ENCODE peak calls at places on chromosomes 12 and 14, in four cellular contexts. F is esophagus squamous epithelium, V is tibial nerve, G is Panc1. E is an unnamed sample.

GRCh38 chr12:90991952-90992465 is 12.8 kb downstream of the EPYC start:
- DNase-seq in G (no peak), V (no peak), F (no peak), E (no peak)

GRCh38 chr14:29321646-29322045 is 555.1 kb downstream of the FOXG1 start:
- DNase-seq in G (no peak), F (no peak), V (no peak), E (no peak)

GRCh38 chr14:95245334-95245733 is 74.4 kb downstream of the CLMN start:
- DNase-seq in F (no peak), G (no peak), V (no peak), E (no peak)

GRCh38 chr14:94975366-94975765 is 182.0 kb downstream of the DICER1 start:
- DNase-seq in G (no peak), V (no peak), F (no peak), E (no peak)

GRCh38 chr12:47377414-47378221 is 297.9 kb upstream of the AMIGO2 start:
- DNase-seq in V (peak; percentile 91), F (peak; percentile 13), G (no peak), E (peak; percentile 67)

GRCh38 chr12:57621497-57622292 is 10.5 kb downstream of the ARHGEF25 start:
- DNase-seq in G (no peak), V (no peak), F (no peak), E (peak; percentile 47)

GRCh38 chr14:68160779-68161546 is 341.4 kb downstream of the RAD51B start:
- DNase-seq in G (no peak), V (no peak), F (no peak), E (no peak)

GRCh38 chr14:77270361-77271112 is 469 bp downstream of the NGB start:
- DNase-seq in V (no peak), F (no peak), G (no peak), E (no peak)

GRCh38 chr14:61184117-61184516 is 97.0 kb downstream of the TMEM30B start:
- DNase-seq in V (no peak), G (no peak), F (no peak), E (no peak)

GRCh38 chr12:10331642-10332239 is 24.1 kb downstream of the KLRD1 start:
- DNase-seq in F (no peak), G (peak; percentile 32), V (no peak), E (no peak)

GRCh38 chr12:42962384-42962783 is 372.8 kb upstream of the PRICKLE1 start:
- DNase-seq in G (no peak), V (no peak), F (no peak), E (no peak)

GRCh38 chr12:12432373-12432772 is 75.5 kb downstream of the BORCS5 start:
- DNase-seq in F (no peak), V (no peak), G (no peak), E (no peak)

GRCh38 chr14:57833304-57833703 is 32.6 kb downstream of the SLC35F4 start:
- DNase-seq in F (no peak), G (peak; percentile 92), V (peak; percentile 16), E (no peak)

GRCh38 chr12:28759334-28759733 is 389.7 kb upstream of the FAR2 start:
- DNase-seq in G (no peak), F (no peak), V (no peak), E (no peak)

GRCh38 chr14:77859934-77860570 is 60.1 kb downstream of the ADCK1 start:
- DNase-seq in G (no peak), V (peak; percentile 23), F (no peak), E (no peak)

GRCh38 chr14:77707355-77707723 is 484 bp downstream of the ALKBH1 start:
- DNase-seq in G (peak; percentile 13), V (no peak), F (no peak), E (no peak)

GRCh38 chr14:105380656-105381210 is 17.6 kb upstream of the TEX22 start:
- DNase-seq in G (no peak), V (no peak), F (no peak), E (no peak)

GRCh38 chr12:118374126-118374725 is 1.5 kb upstream of the TAOK3 start:
- DNase-seq in G (no peak), V (no peak), F (no peak), E (no peak)

DNA sequence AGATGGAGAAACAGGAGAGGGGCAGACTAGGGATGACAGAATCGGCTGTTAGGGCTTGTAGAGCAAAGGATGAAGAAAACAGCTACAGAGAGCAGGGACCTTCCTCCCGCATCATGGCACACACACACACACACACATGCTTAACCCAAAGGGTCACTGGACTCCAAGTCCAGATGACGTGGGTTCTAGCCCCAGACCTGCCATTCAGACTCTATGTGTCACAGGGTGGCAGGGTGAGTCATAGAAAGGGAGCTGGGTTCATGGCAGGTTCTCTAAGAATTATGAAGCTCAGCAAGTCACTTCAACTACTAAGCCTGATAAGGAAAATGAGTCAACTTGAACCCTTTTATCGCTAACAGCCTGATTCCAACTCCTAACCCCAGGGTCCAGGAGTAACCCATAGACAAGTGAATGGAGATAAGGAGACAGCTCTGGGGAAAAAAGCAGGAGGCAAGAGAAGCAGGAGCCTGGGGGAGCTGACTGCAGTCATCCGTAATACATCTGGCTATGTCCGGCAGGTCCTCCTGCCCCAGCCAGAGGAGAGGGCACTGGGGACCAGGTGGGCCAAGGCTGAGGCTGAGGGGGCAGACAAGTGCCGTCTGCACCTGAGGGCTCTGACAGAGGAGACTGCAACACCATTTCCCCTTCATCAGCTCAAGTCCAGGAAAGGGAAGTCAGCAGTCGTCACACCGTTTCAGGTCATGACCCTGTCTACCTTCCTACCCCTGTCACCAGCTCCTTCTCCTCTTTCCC is 3.6 kb upstream of the TNFRSF1A start:
- DNase-seq in V (no peak), G (no peak), F (no peak), E (no peak)
- H3K4me1 ChIP-seq in V (peaks cover 36% of the 10 kb centered on the region), G (peaks cover 17% of the 10 kb centered on the region), F (peaks cover 64% of the 10 kb centered on the region), E (peaks cover 20% of the 10 kb centered on the region)

GRCh38 chr12:127928178-127928577 is 338.8 kb upstream of the TMEM132C start:
- DNase-seq in V (no peak), G (no peak), F (no peak), E (no peak)

GRCh38 chr12:127928615-127929014 is 338.4 kb upstream of the TMEM132C start:
- DNase-seq in G (no peak), V (no peak), F (no peak), E (no peak)

GRCh38 chr12:127929172-127929571 is 337.8 kb upstream of the TMEM132C start:
- DNase-seq in F (no peak), G (no peak), V (no peak), E (no peak)

GRCh38 chr12:127923501-127923900 is 343.5 kb upstream of the TMEM132C start:
- DNase-seq in F (no peak), V (no peak), G (no peak), E (no peak)

GRCh38 chr12:127926004-127926403 is 341.0 kb upstream of the TMEM132C start:
- DNase-seq in G (no peak), F (no peak), V (no peak), E (no peak)
- TF ChIP-seq CTCF in G (peak; percentile 59), F (no peak), V (peak; percentile 28), E (no peak)

GRCh38 chr12:20624718-20625117 is 70.4 kb upstream of the SLCO1C1 start:
- DNase-seq in V (no peak), G (no peak), F (no peak), E (no peak)
- H3K4me1 ChIP-seq in V (no peaks in the 10 kb centered on the region), G (no peaks in the 10 kb centered on the region), F (peaks cover 8% of the 10 kb centered on the region), E (no peaks in the 10 kb centered on the region)

DNA sequence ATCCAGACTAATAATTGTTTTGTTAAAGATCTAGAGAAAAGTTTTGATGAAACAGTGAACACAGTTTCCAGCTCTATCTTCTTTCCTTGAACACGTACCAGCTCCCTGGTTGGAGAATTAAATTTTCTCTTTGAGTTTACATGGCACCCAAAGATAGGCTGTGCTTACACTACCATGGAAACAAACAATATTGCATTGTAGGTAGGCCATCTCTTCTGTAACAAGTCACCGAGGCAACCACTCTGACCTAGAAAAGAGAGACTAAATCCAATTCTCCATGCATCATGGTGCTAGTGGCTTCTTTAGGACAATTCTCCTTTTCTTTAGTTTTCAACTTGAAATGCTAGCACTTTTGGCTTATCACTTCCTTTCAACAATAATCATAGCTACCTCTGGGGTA is 9.9 kb downstream of the BMAL2 start:
- DNase-seq in G (no peak), V (no peak), F (no peak), E (no peak)
- TF ChIP-seq CTCF in G (no peak), V (no peak), F (no peak), E (no peak)

GRCh38 chr12:131105736-131106356 is 152.1 kb downstream of the ADGRD1 start:
- DNase-seq in F (no peak), V (peak; percentile 12), G (no peak), E (no peak)
- H3K4me1 ChIP-seq in F (peaks cover 19% of the 10 kb centered on the region), V (peaks cover 9% of the 10 kb centered on the region), G (no peaks in the 10 kb centered on the region), E (no peaks in the 10 kb centered on the region)

E was measured in lung.